ENCODE peak calls at places on chromosomes 11 and 22, in nine cellular contexts. R is NCI-H1930; P is activated CD8-positive, alpha-beta memory T cell treated with anti-CD3 and anti-CD28 coated beads, Interleukin-2, amount 50 U/mL, for 48 hours; Q is T-helper 9 cell; T is posterior vena cava; M is transverse colon; W is iris pigment epithelial cell; D is NCI-H1694; H is myocyte. Z is an unnamed sample.
A peak's percentile ranks its signal among the peaks of the same experiment; 100 is the strongest.

GRCh38 chr22:25869771-25870170 is 127.8 kb downstream of the MYO18B start:
- DNase-seq in D (no peak), H (no peak), W (no peak), Q (no peak), T (no peak), P (no peak), M (no peak), R (no peak), Z (no peak)

GRCh38 chr22:39343259-39344045 is 6.3 kb upstream of the SYNGR1 start:
- DNase-seq in R (peak; percentile 13), D (peak; percentile 61), W (peak; percentile 63), T (no peak), M (peak; percentile 66), Q (peak; percentile 16), H (peak; percentile 63), P (peak; percentile 61), Z (peak; percentile 70)

GRCh38 chr11:89347071-89347470 is 144.1 kb downstream of the NOX4 start:
- DNase-seq in H (no peak), M (no peak), Q (no peak), D (no peak), P (no peak), T (no peak), W (peak; percentile 23), R (no peak), Z (no peak)

GRCh38 chr11:10272132-10272531 is 21.9 kb downstream of the SBF2 start:
- DNase-seq in W (peak; percentile 52), Q (no peak), R (no peak), P (no peak), M (no peak), D (no peak), T (no peak), H (no peak), Z (no peak)

GRCh38 chr11:9208726-9209501 is 56.2 kb downstream of the DENND5A start:
- DNase-seq in H (no peak), R (no peak), W (peak; percentile 27), T (no peak), Q (no peak), D (no peak), M (no peak), P (no peak), Z (no peak)

GRCh38 chr11:128859563-128860441 is 7.3 kb downstream of the KCNJ1 start:
- DNase-seq in H (no peak), R (no peak), M (peak; percentile 71), T (peak; percentile 92), Q (peak; percentile 73), D (no peak), P (peak; percentile 95), W (peak; percentile 58), Z (peak; percentile 73)

GRCh38 chr22:38859581-38860290 is 12.3 kb downstream of the CBX6 start:
- DNase-seq in R (no peak), T (no peak), W (no peak), M (no peak), P (no peak), Q (no peak), D (no peak), H (no peak), Z (no peak)

GRCh38 chr11:17812286-17813187 is 78.0 kb downstream of the KCNC1 start:
- DNase-seq in M (peak; percentile 26), H (no peak), Q (no peak), R (no peak), D (no peak), T (no peak), P (no peak), W (no peak), Z (no peak)

GRCh38 chr22:29313126-29314071 is 2.1 kb downstream of the RASL10A start:
- DNase-seq in M (peak; percentile 48), Q (no peak), T (peak; percentile 87), H (no peak), P (peak; percentile 80), W (peak; percentile 45), D (no peak), R (no peak), Z (peak; percentile 55)

GRCh38 chr11:126823271-126823670 is 177.3 kb downstream of the KIRREL3 start:
- DNase-seq in Q (no peak), H (no peak), T (no peak), D (no peak), P (no peak), M (no peak), W (no peak), R (no peak), Z (no peak)

GRCh38 chr22:37607912-37608476 is 640 bp upstream of the GGA1 start:
- DNase-seq in M (peak; percentile 30), T (no peak), D (no peak), R (no peak), Q (no peak), W (no peak), P (no peak), H (no peak), Z (no peak)

GRCh38 chr11:72233056-72233772 is 8.6 kb downstream of the INPPL1 start:
- DNase-seq in Q (no peak), W (no peak), D (no peak), H (no peak), T (no peak), P (peak; percentile 42), R (no peak), M (no peak), Z (no peak)

GRCh38 chr11:57480409-57481137 is 20.2 kb downstream of the RTN4RL2 start:
- DNase-seq in D (peak; percentile 64), H (no peak), P (peak; percentile 85), R (peak; percentile 16), W (peak; percentile 56), M (peak; percentile 79), Q (peak; percentile 51), T (peak; percentile 91), Z (peak; percentile 62)

GRCh38 chr11:59556115-59556882 is 45.0 kb downstream of the OR4D9 start:
- DNase-seq in M (no peak), R (peak; percentile 45), D (peak; percentile 80), P (peak; percentile 97), T (no peak), W (peak; percentile 92), H (peak; percentile 79), Q (no peak), Z (peak; percentile 82)

GRCh38 chr11:83827940-83828554 is 541.9 kb upstream of the CCDC90B start:
- DNase-seq in D (peak; percentile 51), R (no peak), Q (no peak), T (no peak), M (no peak), W (peak; percentile 45), P (no peak), H (peak; percentile 18), Z (peak; percentile 62)

GRCh38 chr22:49957826-49958461 is 2.6 kb upstream of the PIM3 start:
- DNase-seq in R (no peak), D (no peak), W (no peak), P (no peak), M (peak; percentile 44), T (no peak), Q (no peak), H (no peak), Z (no peak)

GRCh38 chr11:118907051-118907748 is 18.5 kb downstream of the BCL9L start:
- DNase-seq in H (peak; percentile 87), Q (peak; percentile 85), D (peak; percentile 20), W (peak; percentile 56), M (peak; percentile 93), T (peak; percentile 93), R (peak; percentile 61), P (peak; percentile 95), Z (peak; percentile 79)

Z was measured in fibroblast of pulmonary artery.